ENCODE peak calls at places on chromosome 7, in nine cellular contexts. V is HuH-7.5; D is activated CD4-positive, alpha-beta T cell treated with anti-CD3 and anti-CD28 coated beads, Interleukin-2, amount 50 U/mL, for 24 hours; N is CD8-positive, alpha-beta memory T cell; Z is COR-L47; M is stimulated activated CD4-positive, alpha-beta T cell treated with anti-CD3 and anti-CD28 coated beads, Interleukin-4, amount 100 ng/mL, for 4 hours; J is non-pigmented ciliary epithelial cell; B is NCI-H446 treated with DMSO at 0.1 percent for 48 hours; K is activated T-helper 1 cell treated with anti-CD3 and anti-CD28 coated beads, Interleukin-2, amount 50 U/mL, for 16 hours. S is an unnamed sample.
A peak's percentile ranks its signal among the peaks of the same experiment; 100 is the strongest.

GRCh38 chr7:157228864-157229422 is 90.2 kb downstream of the UBE3C start:
- DNase-seq in V (peak; percentile 27), D (no peak), N (no peak), Z (no peak), M (no peak), J (no peak), B (no peak), K (no peak), S (no peak)

GRCh38 chr7:115217373-115217772 is 295.5 kb downstream of the MDFIC start:
- DNase-seq in V (no peak), D (no peak), N (no peak), Z (no peak), M (no peak), J (no peak), B (peak; percentile 1), K (no peak), S (no peak)

GRCh38 chr7:135728136-135728669 is at the start of gene SLC13A4:
- DNase-seq in V (no peak), D (no peak), N (no peak), Z (no peak), M (no peak), J (no peak), B (no peak), K (no peak), S (no peak)

GRCh38 chr7:16502303-16502702 is 24.3 kb upstream of the LRRC72 start:
- DNase-seq in V (no peak), D (no peak), N (no peak), Z (no peak), M (no peak), J (no peak), B (no peak), K (no peak), S (no peak)

GRCh38 chr7:79979437-79979836 is 155.2 kb upstream of the GNAI1 start:
- DNase-seq in V (no peak), D (no peak), N (no peak), Z (no peak), M (no peak), J (peak; percentile 44), B (no peak), K (no peak), S (no peak)

GRCh38 chr7:97126483-97127171 is 9.1 kb downstream of the SDHAF3 start:
- DNase-seq in V (no peak), D (no peak), N (no peak), Z (no peak), M (no peak), J (no peak), B (no peak), K (no peak), S (no peak)

GRCh38 chr7:111734955-111735660 is 172.8 kb upstream of the IMMP2L start:
- DNase-seq in V (no peak), D (no peak), N (no peak), Z (no peak), M (no peak), J (no peak), B (no peak), K (no peak), S (no peak)

GRCh38 chr7:117750612-117751563 is 122.4 kb downstream of the CTTNBP2 start:
- DNase-seq in V (peak; percentile 22), D (no peak), N (no peak), Z (peak; percentile 40), M (no peak), J (peak; percentile 1), B (no peak), K (no peak), S (peak; percentile 3)

GRCh38 chr7:143216151-143216550 is 5.7 kb upstream of the TAS2R40 start:
- DNase-seq in V (no peak), D (no peak), N (no peak), Z (no peak), M (no peak), J (peak; percentile 24), B (no peak), K (no peak), S (no peak)

GRCh38 chr7:16638282-16639265 is 7.0 kb downstream of the ANKMY2 start:
- DNase-seq in V (no peak), D (no peak), N (no peak), Z (no peak), M (no peak), J (no peak), B (no peak), K (no peak), S (no peak)

GRCh38 chr7:81680120-81680519 is 89.7 kb downstream of the HGF start:
- DNase-seq in V (no peak), D (no peak), N (no peak), Z (no peak), M (no peak), J (no peak), B (no peak), K (no peak), S (no peak)

GRCh38 chr7:132492841-132493445 is 83.3 kb downstream of the PLXNA4 start:
- DNase-seq in V (no peak), D (no peak), N (no peak), Z (no peak), M (no peak), J (no peak), B (no peak), K (no peak), S (no peak)

GRCh38 chr7:111076205-111076604 is 14.7 kb upstream of the LRRN3 start:
- DNase-seq in V (no peak), D (no peak), N (no peak), Z (no peak), M (peak; percentile 28), J (peak; percentile 36), B (no peak), K (no peak), S (no peak)

GRCh38 chr7:81822811-81823210 is 53.0 kb upstream of the HGF start:
- DNase-seq in V (no peak), D (no peak), N (no peak), Z (no peak), M (no peak), J (no peak), B (no peak), K (no peak), S (no peak)

GRCh38 chr7:134434701-134435100 is 24.2 kb downstream of the AKR1B1 start:
- DNase-seq in V (no peak), D (no peak), N (no peak), Z (no peak), M (no peak), J (no peak), B (no peak), K (no peak), S (peak; percentile 4)

GRCh38 chr7:106462365-106462859 is 177.6 kb upstream of the NAMPT start:
- DNase-seq in V (no peak), D (no peak), N (peak; percentile 6), Z (peak; percentile 20), M (no peak), J (no peak), B (peak; percentile 5), K (no peak), S (peak; percentile 27)

GRCh38 chr7:903921-904755 is 27.8 kb downstream of the GET4 start:
- DNase-seq in V (no peak), D (no peak), N (no peak), Z (no peak), M (no peak), J (no peak), B (no peak), K (no peak), S (no peak)

GRCh38 chr7:5231811-5232484 is 41.9 kb downstream of the WIPI2 start:
- DNase-seq in V (no peak), D (no peak), N (peak; percentile 44), Z (no peak), M (no peak), J (no peak), B (no peak), K (no peak), S (no peak)

GRCh38 chr7:111982133-111982532 is 224.1 kb downstream of the DOCK4 start:
- DNase-seq in V (no peak), D (no peak), N (no peak), Z (no peak), M (no peak), J (peak; percentile 37), B (no peak), K (no peak), S (no peak)

GRCh38 chr7:31883761-31884164 is 186.4 kb downstream of the PDE1C start:
- DNase-seq in V (no peak), D (no peak), N (no peak), Z (no peak), M (no peak), J (no peak), B (peak; percentile 94), K (no peak), S (no peak)

GRCh38 chr7:155820246-155820645 is 8.0 kb upstream of the SHH start:
- DNase-seq in V (no peak), D (no peak), N (no peak), Z (no peak), M (no peak), J (no peak), B (no peak), K (no peak), S (no peak)

GRCh38 chr7:94403546-94403945 is 8.9 kb downstream of the COL1A2 start:
- DNase-seq in V (no peak), D (no peak), N (no peak), Z (no peak), M (no peak), J (no peak), B (no peak), K (no peak), S (no peak)

GRCh38 chr7:55524558-55525310 is 47.6 kb downstream of the VOPP1 start:
- DNase-seq in V (no peak), D (no peak), N (no peak), Z (no peak), M (no peak), J (no peak), B (no peak), K (no peak), S (no peak)

GRCh38 chr7:4212376-4212775 is 469.7 kb upstream of the FOXK1 start:
- DNase-seq in V (no peak), D (no peak), N (no peak), Z (no peak), M (no peak), J (no peak), B (no peak), K (no peak), S (no peak)

GRCh38 chr7:157041004-157041403 is 30.5 kb upstream of the MNX1 start:
- DNase-seq in V (no peak), D (no peak), N (no peak), Z (no peak), M (no peak), J (no peak), B (no peak), K (no peak), S (peak; percentile 56)

GRCh38 chr7:151520419-151521229 is 929 bp upstream of the RHEB start:
- DNase-seq in V (no peak), D (peak; percentile 15), N (no peak), Z (no peak), M (peak; percentile 29), J (no peak), B (no peak), K (peak; percentile 21), S (peak; percentile 60)

GRCh38 chr7:91344911-91345310 is 80.7 kb downstream of the FZD1 start:
- DNase-seq in V (no peak), D (no peak), N (no peak), Z (no peak), M (no peak), J (peak; percentile 44), B (no peak), K (no peak), S (no peak)

GRCh38 chr7:141654551-141654950 is 47.4 kb downstream of the DENND11 start:
- DNase-seq in V (peak; percentile 75), D (no peak), N (peak; percentile 67), Z (peak; percentile 77), M (peak; percentile 50), J (no peak), B (peak; percentile 45), K (peak; percentile 16), S (peak; percentile 83)

GRCh38 chr7:117399820-117400422 is 27.4 kb downstream of the ASZ1 start:
- DNase-seq in V (no peak), D (no peak), N (no peak), Z (no peak), M (no peak), J (no peak), B (no peak), K (no peak), S (no peak)

GRCh38 chr7:114413741-114414140 is 874 bp upstream of the FOXP2 start:
- DNase-seq in V (no peak), D (no peak), N (no peak), Z (no peak), M (no peak), J (no peak), B (no peak), K (no peak), S (peak; percentile 25)

GRCh38 chr7:29989257-29989995 is at the start of gene SCRN1:
- DNase-seq in V (peak; percentile 71), D (no peak), N (peak; percentile 40), Z (peak; percentile 43), M (no peak), J (no peak), B (no peak), K (no peak), S (peak; percentile 80)